ENCODE peak calls at places on chromosomes 13 and 19, in seven cellular contexts. One of them, this sample, is unnamed.

GRCh38 chr13:31965361-31966066 is 66.1 kb upstream of the FRY start:
- DNase-seq in neuronal stem cell: no peak
- DNase-seq in IMR-90: peak
- DNase-seq in H9: no peak
- DNase-seq in mesenchymal stem cell: peak
- DNase-seq in H1: no peak
- DNase-seq in trophoblast cell: no peak
- DNase-seq in this sample: no peak

GRCh38 chr19:18742838-18743237 is 48.3 kb downstream of the COMP start:
- DNase-seq in neuronal stem cell: no peak
- DNase-seq in IMR-90: no peak
- DNase-seq in H9: peak
- DNase-seq in mesenchymal stem cell: no peak
- DNase-seq in H1: no peak
- DNase-seq in trophoblast cell: no peak
- DNase-seq in this sample: no peak

GRCh38 chr19:4889034-4889825 is 13.5 kb downstream of the ARRDC5 start:
- DNase-seq in neuronal stem cell: no peak
- DNase-seq in IMR-90: peak
- DNase-seq in H9: no peak
- DNase-seq in mesenchymal stem cell: no peak
- DNase-seq in H1: no peak
- DNase-seq in trophoblast cell: no peak
- DNase-seq in this sample: no peak

GRCh38 chr13:97659602-97660001 is 225.6 kb downstream of the RAP2A start:
- DNase-seq in neuronal stem cell: peak
- DNase-seq in IMR-90: peak
- DNase-seq in H9: no peak
- DNase-seq in mesenchymal stem cell: peak
- DNase-seq in H1: no peak
- DNase-seq in trophoblast cell: no peak
- DNase-seq in this sample: peak

GRCh38 chr19:51637362-51637978 is 7.3 kb upstream of the SIGLEC5 start:
- DNase-seq in neuronal stem cell: no peak
- DNase-seq in IMR-90: no peak
- DNase-seq in H9: no peak
- DNase-seq in mesenchymal stem cell: peak
- DNase-seq in H1: no peak
- DNase-seq in trophoblast cell: no peak
- DNase-seq in this sample: peak

GRCh38 chr13:97460853-97461252 is 26.9 kb downstream of the RAP2A start:
- DNase-seq in neuronal stem cell: no peak
- DNase-seq in IMR-90: no peak
- DNase-seq in H9: no peak
- DNase-seq in mesenchymal stem cell: no peak
- DNase-seq in H1: no peak
- DNase-seq in trophoblast cell: no peak
- DNase-seq in this sample: no peak

GRCh38 chr13:80873589-80873988 is 532.7 kb upstream of the SPRY2 start:
- DNase-seq in neuronal stem cell: no peak
- DNase-seq in IMR-90: no peak
- DNase-seq in H9: no peak
- DNase-seq in mesenchymal stem cell: no peak
- DNase-seq in H1: no peak
- DNase-seq in trophoblast cell: no peak
- DNase-seq in this sample: no peak

GRCh38 chr13:112854321-112854720 is 114.7 kb upstream of the MCF2L start:
- DNase-seq in neuronal stem cell: no peak
- DNase-seq in IMR-90: no peak
- DNase-seq in H9: no peak
- DNase-seq in mesenchymal stem cell: no peak
- DNase-seq in H1: no peak
- DNase-seq in trophoblast cell: no peak
- DNase-seq in this sample: no peak

GRCh38 chr13:74661851-74662250 is 527.6 kb upstream of the KLF12 start:
- DNase-seq in neuronal stem cell: no peak
- DNase-seq in IMR-90: no peak
- DNase-seq in H9: no peak
- DNase-seq in mesenchymal stem cell: no peak
- DNase-seq in H1: no peak
- DNase-seq in trophoblast cell: no peak
- DNase-seq in this sample: no peak

GRCh38 chr19:17692566-17692965 is 4.4 kb upstream of the UNC13A start:
- DNase-seq in neuronal stem cell: no peak
- DNase-seq in IMR-90: no peak
- DNase-seq in H9: no peak
- DNase-seq in mesenchymal stem cell: no peak
- DNase-seq in H1: no peak
- DNase-seq in trophoblast cell: no peak
- DNase-seq in this sample: no peak

GRCh38 chr19:49506575-49507105 is 5.8 kb upstream of the FCGRT start:
- DNase-seq in neuronal stem cell: peak
- DNase-seq in IMR-90: no peak
- DNase-seq in H9: peak
- DNase-seq in mesenchymal stem cell: peak
- DNase-seq in H1: no peak
- DNase-seq in trophoblast cell: peak
- DNase-seq in this sample: peak

GRCh38 chr13:38213307-38213706 is 136.3 kb upstream of the UFM1 start:
- DNase-seq in neuronal stem cell: no peak
- DNase-seq in IMR-90: no peak
- DNase-seq in H9: no peak
- DNase-seq in mesenchymal stem cell: no peak
- DNase-seq in H1: no peak
- DNase-seq in trophoblast cell: no peak
- DNase-seq in this sample: no peak

GRCh38 chr13:50512602-50513527 is 330.6 kb downstream of the DLEU7 start:
- DNase-seq in neuronal stem cell: no peak
- DNase-seq in IMR-90: peak
- DNase-seq in H9: no peak
- DNase-seq in mesenchymal stem cell: peak
- DNase-seq in H1: no peak
- DNase-seq in trophoblast cell: no peak
- DNase-seq in this sample: no peak

GRCh38 chr19:17328517-17329060 is 6.1 kb downstream of the ANO8 start:
- DNase-seq in neuronal stem cell: no peak
- DNase-seq in IMR-90: no peak
- DNase-seq in H9: no peak
- DNase-seq in mesenchymal stem cell: no peak
- DNase-seq in H1: no peak
- DNase-seq in trophoblast cell: no peak
- DNase-seq in this sample: no peak

GRCh38 chr19:56405062-56405461 is 930 bp downstream of the ZNF583 start:
- DNase-seq in neuronal stem cell: no peak
- DNase-seq in IMR-90: no peak
- DNase-seq in H9: no peak
- DNase-seq in mesenchymal stem cell: no peak
- DNase-seq in H1: no peak
- DNase-seq in trophoblast cell: no peak
- DNase-seq in this sample: no peak

GRCh38 chr19:10211071-10211470 is 16.3 kb upstream of the DNMT1 start:
- DNase-seq in neuronal stem cell: no peak
- DNase-seq in IMR-90: no peak
- DNase-seq in H9: no peak
- DNase-seq in mesenchymal stem cell: no peak
- DNase-seq in H1: no peak
- DNase-seq in trophoblast cell: no peak
- DNase-seq in this sample: no peak

GRCh38 chr13:99320693-99321481 is 13.7 kb upstream of the GPR183 start:
- DNase-seq in neuronal stem cell: no peak
- DNase-seq in IMR-90: peak
- DNase-seq in H9: no peak
- DNase-seq in mesenchymal stem cell: peak
- DNase-seq in H1: no peak
- DNase-seq in trophoblast cell: no peak
- DNase-seq in this sample: no peak

GRCh38 chr19:58572818-58573657 is at the start of gene MZF1:
- DNase-seq in neuronal stem cell: peak
- DNase-seq in IMR-90: peak
- DNase-seq in H9: peak
- DNase-seq in mesenchymal stem cell: peak
- DNase-seq in H1: peak
- DNase-seq in trophoblast cell: peak
- DNase-seq in this sample: peak

GRCh38 chr19:12938536-12939291 is at the start of gene CALR:
- DNase-seq in neuronal stem cell: no peak
- DNase-seq in IMR-90: no peak
- DNase-seq in H9: no peak
- DNase-seq in mesenchymal stem cell: peak
- DNase-seq in H1: no peak
- DNase-seq in trophoblast cell: no peak
- DNase-seq in this sample: peak

GRCh38 chr13:112346173-112346898 is 29.8 kb upstream of the SPACA7 start:
- DNase-seq in neuronal stem cell: no peak
- DNase-seq in IMR-90: no peak
- DNase-seq in H9: peak
- DNase-seq in mesenchymal stem cell: no peak
- DNase-seq in H1: no peak
- DNase-seq in trophoblast cell: no peak
- DNase-seq in this sample: peak

GRCh38 chr13:111119966-111120365 is 4.9 kb downstream of the ARHGEF7 start:
- DNase-seq in neuronal stem cell: no peak
- DNase-seq in IMR-90: peak
- DNase-seq in H9: no peak
- DNase-seq in mesenchymal stem cell: no peak
- DNase-seq in H1: no peak
- DNase-seq in trophoblast cell: no peak
- DNase-seq in this sample: no peak
- H2AK5ac ChIP-seq in neuronal stem cell: no peak
- H2AK5ac ChIP-seq in IMR-90: no peak
- H2AK5ac ChIP-seq in H9: no peak
- H2AK5ac ChIP-seq in mesenchymal stem cell: no peak
- H2AK5ac ChIP-seq in H1: peak
- H2AK5ac ChIP-seq in trophoblast cell: no peak
- H2AK5ac ChIP-seq in this sample: no peak

DNA sequence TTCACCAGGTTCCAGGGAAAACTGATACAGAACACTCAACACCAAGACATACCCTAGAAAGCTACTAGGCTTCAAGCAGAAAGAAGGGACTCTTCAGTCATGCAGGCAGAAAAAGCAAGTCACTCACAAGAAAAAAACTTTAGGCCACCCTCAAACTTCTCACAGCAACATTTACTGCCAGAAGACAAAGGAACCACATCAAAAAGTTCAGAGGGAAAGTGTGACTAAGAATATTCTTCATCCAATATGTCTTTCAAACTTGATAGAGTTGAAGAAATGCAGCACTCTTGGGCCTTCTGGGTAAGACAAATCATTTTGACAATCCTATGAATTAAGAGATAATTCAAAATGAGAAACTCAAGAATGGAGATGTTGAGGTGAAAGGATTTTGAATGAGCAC is 7.7 kb downstream of the DZIP1 start:
- DNase-seq in neuronal stem cell: no peak
- DNase-seq in IMR-90: no peak
- DNase-seq in H9: no peak
- DNase-seq in mesenchymal stem cell: no peak
- DNase-seq in H1: no peak
- DNase-seq in trophoblast cell: no peak
- DNase-seq in this sample: no peak
- H2BK5ac ChIP-seq in neuronal stem cell: no peak
- H2BK5ac ChIP-seq in IMR-90: no peak
- H2BK5ac ChIP-seq in H9: no peak
- H2BK5ac ChIP-seq in mesenchymal stem cell: no peak
- H2BK5ac ChIP-seq in H1: no peak
- H2BK5ac ChIP-seq in trophoblast cell: no peak
- H2BK5ac ChIP-seq in this sample: no peak

GRCh38 chr19:34851277-34851804 is 75.4 kb upstream of the ZNF30 start:
- DNase-seq in neuronal stem cell: no peak
- DNase-seq in IMR-90: no peak
- DNase-seq in H9: peak
- DNase-seq in mesenchymal stem cell: no peak
- DNase-seq in H1: no peak
- DNase-seq in trophoblast cell: no peak
- DNase-seq in this sample: peak

GRCh38 chr19:34847393-34847792 is 74.4 kb upstream of the ZNF599 start:
- DNase-seq in neuronal stem cell: no peak
- DNase-seq in IMR-90: no peak
- DNase-seq in H9: no peak
- DNase-seq in mesenchymal stem cell: no peak
- DNase-seq in H1: no peak
- DNase-seq in trophoblast cell: no peak
- DNase-seq in this sample: no peak

GRCh38 chr19:34856052-34856451 is 70.7 kb upstream of the ZNF30 start:
- DNase-seq in neuronal stem cell: no peak
- DNase-seq in IMR-90: no peak
- DNase-seq in H9: no peak
- DNase-seq in mesenchymal stem cell: no peak
- DNase-seq in H1: no peak
- DNase-seq in trophoblast cell: no peak
- DNase-seq in this sample: no peak

GRCh38 chr19:34853369-34853768 is 73.3 kb upstream of the ZNF30 start:
- DNase-seq in neuronal stem cell: no peak
- DNase-seq in IMR-90: no peak
- DNase-seq in H9: no peak
- DNase-seq in mesenchymal stem cell: no peak
- DNase-seq in H1: no peak
- DNase-seq in trophoblast cell: no peak
- DNase-seq in this sample: no peak
- H2AK5ac ChIP-seq in neuronal stem cell: no peak
- H2AK5ac ChIP-seq in IMR-90: no peak
- H2AK5ac ChIP-seq in H9: no peak
- H2AK5ac ChIP-seq in mesenchymal stem cell: no peak
- H2AK5ac ChIP-seq in H1: no peak
- H2AK5ac ChIP-seq in trophoblast cell: no peak
- H2AK5ac ChIP-seq in this sample: no peak

GRCh38 chr13:33910267-33910666 is 92.3 kb downstream of the RFC3 start:
- DNase-seq in neuronal stem cell: no peak
- DNase-seq in IMR-90: no peak
- DNase-seq in H9: no peak
- DNase-seq in mesenchymal stem cell: no peak
- DNase-seq in H1: no peak
- DNase-seq in trophoblast cell: no peak
- DNase-seq in this sample: no peak
- H2BK5ac ChIP-seq in neuronal stem cell: no peak
- H2BK5ac ChIP-seq in IMR-90: no peak
- H2BK5ac ChIP-seq in H9: no peak
- H2BK5ac ChIP-seq in mesenchymal stem cell: no peak
- H2BK5ac ChIP-seq in H1: no peak
- H2BK5ac ChIP-seq in trophoblast cell: no peak
- H2BK5ac ChIP-seq in this sample: no peak

DNA sequence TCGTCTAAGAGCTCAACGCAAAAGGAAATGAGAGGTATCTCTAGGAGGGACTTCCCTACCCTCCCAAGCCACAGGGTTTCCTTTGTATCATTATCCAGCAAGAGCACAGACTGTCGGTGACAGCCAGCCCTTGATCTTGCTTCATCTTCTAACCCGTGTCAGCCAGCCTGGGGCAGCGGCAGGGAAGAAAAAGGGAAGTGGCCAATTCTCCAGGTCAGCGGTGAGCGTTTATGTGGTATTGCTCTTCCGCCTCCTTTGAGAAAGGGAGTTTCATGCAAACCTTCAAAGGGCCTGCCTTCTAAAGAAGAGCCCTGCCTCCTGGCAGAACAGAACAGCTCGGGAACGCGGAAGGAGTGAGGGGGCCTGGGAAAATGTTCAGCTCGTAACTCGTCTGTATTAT is 41.9 kb downstream of the EFNB2 start:
- DNase-seq in neuronal stem cell: no peak
- DNase-seq in IMR-90: no peak
- DNase-seq in H9: no peak
- DNase-seq in mesenchymal stem cell: no peak
- DNase-seq in H1: no peak
- DNase-seq in trophoblast cell: no peak
- DNase-seq in this sample: no peak
- H2AK5ac ChIP-seq in neuronal stem cell: no peak
- H2AK5ac ChIP-seq in IMR-90: no peak
- H2AK5ac ChIP-seq in H9: no peak
- H2AK5ac ChIP-seq in mesenchymal stem cell: no peak
- H2AK5ac ChIP-seq in H1: no peak
- H2AK5ac ChIP-seq in trophoblast cell: no peak
- H2AK5ac ChIP-seq in this sample: no peak

This sample was measured in mesendoderm.